ENCODE peak calls at places on chromosomes 4 and X, in eight cellular contexts. X is AG20443; V is hypothalamus; Z is mucosa of gallbladder; F is pons; G is naive thymus-derived CD8-positive, alpha-beta T cell; J is CD8-positive, alpha-beta memory T cell; Y is T-cell. K is an unnamed sample.

GRCh38 chr4:73676881-73677323 is 56.7 kb upstream of the RASSF6 start:
- DNase-seq in X (no peak), V (no peak), Z (no peak), F (no peak), G (no peak), J (no peak), Y (no peak), K (no peak)

GRCh38 chrX:46757593-46757992 is 1.3 kb downstream of the SLC9A7 start:
- DNase-seq in X (no peak), V (no peak), Z (no peak), F (no peak), G (no peak), J (no peak), Y (no peak), K (no peak)

GRCh38 chrX:101164766-101165590 is 54.6 kb upstream of the DRP2 start:
- DNase-seq in X (no peak), V (no peak), Z (no peak), F (no peak), G (no peak), J (no peak), Y (no peak), K (no peak)

GRCh38 chrX:70452143-70452733 is 7.6 kb downstream of the DLG3 start:
- DNase-seq in X (peak; percentile 65), V (peak; percentile 26), Z (peak; percentile 51), F (no peak), G (peak; percentile 49), J (peak; percentile 72), Y (peak; percentile 36), K (no peak)

GRCh38 chr4:130124066-130124465 is 1028.1 kb downstream of the C4orf33 start:
- DNase-seq in X (no peak), V (no peak), Z (no peak), F (no peak), G (no peak), J (no peak), Y (no peak), K (no peak)

GRCh38 chrX:8849462-8849861 is 48.3 kb upstream of the FAM9A start:
- DNase-seq in X (no peak), V (no peak), Z (no peak), F (no peak), G (no peak), J (no peak), Y (no peak), K (no peak)

GRCh38 chr4:15295421-15296162 is 132.2 kb upstream of the C1QTNF7 start:
- DNase-seq in X (no peak), V (no peak), Z (no peak), F (no peak), G (no peak), J (no peak), Y (no peak), K (no peak)

GRCh38 chr4:105061136-105061696 is 85.5 kb upstream of the TET2 start:
- DNase-seq in X (no peak), V (no peak), Z (peak; percentile 25), F (peak; percentile 66), G (no peak), J (no peak), Y (no peak), K (no peak)

GRCh38 chr4:177107288-177107901 is 202.3 kb upstream of the NEIL3 start:
- DNase-seq in X (peak; percentile 26), V (no peak), Z (no peak), F (no peak), G (no peak), J (no peak), Y (no peak), K (no peak)

GRCh38 chr4:3805731-3806130 is 39.5 kb downstream of the ADRA2C start:
- DNase-seq in X (no peak), V (no peak), Z (no peak), F (no peak), G (no peak), J (no peak), Y (no peak), K (no peak)

GRCh38 chrX:39753296-39753996 is 344.3 kb downstream of the BCOR start:
- DNase-seq in X (no peak), V (no peak), Z (no peak), F (no peak), G (no peak), J (no peak), Y (no peak), K (no peak)

GRCh38 chr4:23903859-23904438 is 14.1 kb upstream of the PPARGC1A start:
- DNase-seq in X (no peak), V (no peak), Z (peak; percentile 18), F (no peak), G (no peak), J (no peak), Y (no peak), K (no peak)

GRCh38 chr4:153522800-153523089 is 56.6 kb downstream of the TMEM131L start:
- DNase-seq in X (no peak), V (no peak), Z (no peak), F (no peak), G (no peak), J (no peak), Y (no peak), K (peak; percentile 23)

GRCh38 chrX:139639253-139639652 is 68.7 kb downstream of the MCF2 start:
- DNase-seq in X (no peak), V (no peak), Z (no peak), F (peak; percentile 65), G (no peak), J (no peak), Y (no peak), K (no peak)

GRCh38 chr4:139740121-139740520 is 74.5 kb downstream of the MGST2 start:
- DNase-seq in X (no peak), V (no peak), Z (no peak), F (no peak), G (no peak), J (no peak), Y (no peak), K (no peak)

GRCh38 chrX:9197231-9197630 is 163.3 kb upstream of the FAM9B start:
- DNase-seq in X (peak; percentile 4), V (no peak), Z (no peak), F (no peak), G (no peak), J (no peak), Y (no peak), K (no peak)

GRCh38 chr4:1334579-1334895 is 12.5 kb upstream of the UVSSA start:
- DNase-seq in X (no peak), V (peak; percentile 40), Z (no peak), F (peak; percentile 39), G (no peak), J (no peak), Y (no peak), K (no peak)

GRCh38 chrX:10156199-10157031 is at the start of gene CLCN4:
- DNase-seq in X (peak; percentile 69), V (peak; percentile 81), Z (peak; percentile 37), F (peak; percentile 77), G (no peak), J (no peak), Y (no peak), K (no peak)

GRCh38 chr4:26937136-26937535 is 76.5 kb downstream of the STIM2 start:
- DNase-seq in X (no peak), V (no peak), Z (no peak), F (no peak), G (no peak), J (no peak), Y (no peak), K (no peak)

GRCh38 chr4:152989554-152989970 is 53.4 kb downstream of the FHDC1 start:
- DNase-seq in X (no peak), V (no peak), Z (no peak), F (no peak), G (no peak), J (no peak), Y (no peak), K (no peak)

GRCh38 chrX:46380148-46380752 is 165.0 kb downstream of the ZNF674 start:
- DNase-seq in X (no peak), V (no peak), Z (no peak), F (no peak), G (no peak), J (no peak), Y (no peak), K (no peak)

K was measured in T-helper 22 cell.